ENCODE peak calls at places on chromosomes 13 and 19, in six cellular contexts. E, C, N, G, V and S are unnamed samples.

GRCh38 chr19:47019431-47020041 is at the start of gene NPAS1:
- DNase-seq in G (no peak), V (no peak), C (peak; percentile 84), E (peak; percentile 66), N (no peak), S (no peak)

GRCh38 chr19:5091576-5092215 is 122.8 kb downstream of the KDM4B start:
- DNase-seq in V (no peak), E (peak; percentile 72), C (no peak), G (no peak), N (no peak), S (no peak)

GRCh38 chr13:107079423-107080099 is 511.6 kb upstream of the ARGLU1 start:
- DNase-seq in C (no peak), G (no peak), N (no peak), E (no peak), V (no peak), S (no peak)

GRCh38 chr13:91184244-91184926 is 163.1 kb upstream of the MIR17HG start:
- DNase-seq in E (no peak), V (no peak), G (no peak), N (no peak), C (no peak), S (no peak)

GRCh38 chr19:47187797-47188196 is 43.2 kb downstream of the BBC3 start:
- DNase-seq in E (no peak), V (no peak), G (no peak), N (no peak), C (no peak), S (no peak)

GRCh38 chr13:105984236-105984635 is 551.2 kb downstream of the EFNB2 start:
- DNase-seq in E (no peak), G (no peak), C (no peak), V (no peak), N (no peak), S (no peak)

GRCh38 chr13:79307866-79308298 is 98.2 kb downstream of the RBM26 start:
- DNase-seq in N (no peak), E (no peak), V (no peak), G (no peak), C (no peak), S (no peak)

GRCh38 chr13:44423824-44424223 is 50.2 kb downstream of the SERP2 start:
- DNase-seq in G (no peak), C (no peak), N (no peak), E (no peak), V (no peak), S (no peak)

GRCh38 chr19:1648926-1649541 is 3.4 kb downstream of the TCF3 start:
- DNase-seq in C (no peak), G (no peak), V (no peak), N (no peak), E (no peak), S (no peak)

GRCh38 chr13:29465741-29466293 is 129.7 kb downstream of the SLC7A1 start:
- DNase-seq in N (no peak), E (no peak), C (no peak), V (peak; percentile 35), G (no peak), S (no peak)

GRCh38 chr19:16588089-16588823 is 16.0 kb upstream of the SLC35E1 start:
- DNase-seq in E (peak; percentile 78), V (no peak), N (peak; percentile 90), G (peak; percentile 64), C (no peak), S (peak; percentile 70)

GRCh38 chr19:39969266-39969665 is 1.7 kb upstream of the PSMC4 start:
- DNase-seq in C (no peak), N (no peak), V (peak; percentile 14), G (no peak), E (no peak), S (no peak)

GRCh38 chr13:111008351-111008750 is 93.5 kb upstream of the ANKRD10 start:
- DNase-seq in V (no peak), G (no peak), N (no peak), E (no peak), C (no peak), S (no peak)

GRCh38 chr13:30047154-30047874 is 196.9 kb upstream of the UBL3 start:
- DNase-seq in E (no peak), C (peak; percentile 13), G (no peak), V (no peak), N (no peak), S (no peak)

GRCh38 chr19:7326105-7326877 is 22.4 kb upstream of the ARHGEF18 start:
- DNase-seq in E (peak; percentile 55), G (no peak), V (peak; percentile 56), C (peak; percentile 90), N (no peak), S (no peak)

GRCh38 chr19:10574462-10574861 is 5.7 kb upstream of the CDKN2D start:
- DNase-seq in C (no peak), G (no peak), V (no peak), N (no peak), E (no peak), S (no peak)

GRCh38 chr13:25973085-25973484 is 78.7 kb downstream of the SHISA2 start:
- DNase-seq in N (no peak), C (no peak), G (no peak), V (no peak), E (no peak), S (no peak)

GRCh38 chr19:30667227-30667626 is 295.0 kb downstream of the ZNF536 start:
- DNase-seq in C (no peak), G (no peak), N (no peak), E (no peak), V (no peak), S (no peak)

DNA sequence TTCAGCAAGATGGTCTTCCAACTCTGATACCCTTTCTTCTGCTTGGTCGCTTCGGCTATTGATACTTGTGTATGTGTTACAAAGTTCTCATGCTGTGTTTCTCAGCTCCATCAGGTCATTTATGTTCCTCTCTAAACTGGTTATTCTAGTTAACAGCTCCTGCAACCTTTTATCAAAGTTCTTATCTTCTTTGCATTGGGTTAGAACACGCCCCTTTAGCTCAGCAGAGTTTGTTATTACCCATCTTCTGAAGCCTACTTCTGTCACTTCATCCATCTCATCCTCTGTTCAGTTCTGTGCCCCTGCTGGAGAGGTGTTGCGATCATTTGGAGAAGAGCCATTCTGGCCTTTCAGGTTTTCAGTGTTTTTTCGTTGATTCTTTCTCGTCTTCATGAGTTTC is 18.7 kb downstream of the ACOD1 start:
- DNase-seq in V (no peak), C (no peak), G (no peak), E (no peak), N (no peak), S (no peak)
- TF ChIP-seq TAF1 in V (no peak), C (no peak), G (no peak), E (no peak), N (no peak), S (no peak)

GRCh38 chr19:12975221-12975756 is 5.9 kb downstream of the DAND5 start:
- DNase-seq in N (no peak), E (no peak), V (no peak), G (no peak), C (no peak), S (no peak)

GRCh38 chr19:12969292-12969988 is at the start of gene DAND5:
- DNase-seq in G (no peak), V (no peak), C (no peak), N (no peak), E (peak; percentile 52), S (no peak)

GRCh38 chr19:12970070-12970820 is 869 bp downstream of the DAND5 start:
- DNase-seq in E (no peak), C (no peak), G (no peak), V (no peak), N (no peak), S (no peak)

GRCh38 chr19:12973236-12973635 is 3.9 kb downstream of the DAND5 start:
- DNase-seq in C (no peak), E (no peak), G (no peak), N (no peak), V (no peak), S (no peak)

DNA sequence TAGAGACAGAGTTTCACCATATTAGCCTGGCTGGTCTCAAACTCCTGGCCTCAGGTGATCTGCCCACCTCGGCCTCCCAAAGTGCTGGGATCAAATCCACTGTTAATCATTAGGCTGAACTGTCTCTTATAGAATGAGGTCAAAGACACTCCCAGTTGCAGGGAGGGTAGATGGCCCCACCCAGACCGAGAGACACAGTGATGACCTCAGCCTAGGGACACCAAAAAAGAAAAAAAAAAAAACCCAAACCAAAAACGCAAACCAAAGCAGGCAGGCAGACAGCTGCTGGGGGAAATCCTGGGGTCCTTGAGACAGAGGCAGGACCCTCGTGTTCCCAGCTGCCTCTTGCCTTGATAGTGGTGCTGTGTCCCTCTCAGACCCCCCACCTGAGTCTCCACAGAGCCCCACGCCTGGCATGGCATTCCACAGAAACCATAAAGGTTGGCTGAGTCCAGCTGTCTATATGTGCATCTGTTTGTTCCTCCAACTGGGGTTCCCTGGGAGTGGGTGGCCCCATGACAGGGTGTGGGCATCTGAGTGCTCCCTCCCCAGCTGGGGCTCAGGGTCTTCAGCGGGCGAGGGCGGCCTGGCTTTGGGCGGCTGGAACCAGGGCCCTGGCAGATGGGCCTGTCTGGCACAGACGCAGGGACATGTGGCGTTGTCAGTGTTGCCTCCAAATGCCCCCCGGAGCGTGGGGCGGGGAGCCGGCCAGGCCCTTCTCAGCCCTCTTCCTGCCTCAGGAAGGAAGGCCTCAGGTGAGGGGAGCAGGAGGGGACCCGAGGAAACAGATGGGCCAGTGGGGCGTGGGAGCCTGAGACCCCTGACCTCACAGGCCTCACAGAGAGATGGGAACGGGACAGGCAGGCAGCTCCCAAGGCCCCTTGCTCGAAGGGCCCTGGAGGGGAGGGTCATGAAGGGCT is 5.2 kb downstream of the DAND5 start:
- DNase-seq in E (peak; percentile 67), V (peak; percentile 35), C (no peak), G (no peak), N (no peak), S (no peak)
- TF ChIP-seq TAF1 in E (no peak), V (no peak), C (no peak), G (no peak), N (no peak), S (no peak)

GRCh38 chr19:19113040-19113541 is 25.2 kb downstream of the TMEM161A start:
- DNase-seq in E (peak; percentile 63), N (no peak), V (peak; percentile 75), G (no peak), C (peak; percentile 71), S (no peak)
- TF ChIP-seq TAF1 in E (no peak), N (no peak), V (no peak), G (no peak), C (no peak), S (no peak)

GRCh38 chr13:113533441-113533840 is 42.9 kb upstream of the DCUN1D2 start:
- DNase-seq in N (no peak), V (no peak), G (no peak), C (no peak), E (no peak), S (no peak)
- TF ChIP-seq TAF1 in N (no peak), V (no peak), G (no peak), C (no peak), E (no peak), S (no peak)

DNA sequence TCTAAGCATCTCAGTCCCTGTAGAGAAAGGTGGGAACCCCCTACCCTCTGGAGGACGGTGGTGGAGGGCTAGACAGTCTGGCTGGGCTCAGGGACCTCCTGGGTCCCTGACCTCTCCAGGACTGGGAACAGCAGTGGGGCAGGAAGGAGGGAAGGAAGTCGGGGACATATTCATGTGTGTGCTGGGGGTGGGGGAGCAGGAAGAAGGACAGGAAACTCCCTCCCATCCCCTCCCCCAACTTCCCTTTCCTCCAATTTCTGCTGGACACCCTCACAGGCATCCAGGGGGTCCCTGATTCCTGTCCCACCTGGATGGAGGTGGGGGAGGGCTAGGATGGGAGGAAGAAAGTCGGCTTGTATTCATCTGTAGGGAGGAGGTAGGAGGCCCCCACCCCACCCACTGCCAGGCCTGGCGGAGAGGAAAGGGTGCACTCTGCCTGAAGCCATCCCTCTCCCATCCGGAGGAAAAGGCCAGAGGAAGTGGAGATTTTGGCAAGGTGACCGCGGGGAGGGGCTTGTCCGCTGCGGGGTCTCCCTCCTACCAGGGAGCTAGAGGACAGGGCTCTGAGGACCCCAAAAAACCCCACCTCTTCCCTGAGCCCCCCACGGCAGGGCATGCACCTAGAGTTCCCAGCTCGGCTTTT is 2.3 kb downstream of the NOVA2 start:
- DNase-seq in G (no peak), E (no peak), V (no peak), N (no peak), C (no peak), S (no peak)
- TF ChIP-seq TAF1 in G (no peak), E (no peak), V (no peak), N (no peak), C (no peak), S (no peak)